ENCODE peak calls at places on chromosome 10, in eight cellular contexts. G is prostate gland, N is ovary, V is A549, Q is uterus, J is lower leg skin, S is right lobe of liver, L is IMR-90. C is an unnamed sample.

GRCh38 chr10:128149267-128149666 is 23.0 kb upstream of the MKI67 start:
- DNase-seq in G (no peak), N (no peak), V (no peak), Q (no peak), J (no peak), S (no peak), L (no peak), C (no peak)

GRCh38 chr10:63825111-63825510 is 303.9 kb downstream of the REEP3 start:
- DNase-seq in G (no peak), N (no peak), V (no peak), Q (no peak), J (no peak), S (no peak), L (no peak), C (no peak)

GRCh38 chr10:74813371-74813770 is 13.0 kb upstream of the KAT6B start:
- DNase-seq in G (no peak), N (no peak), V (no peak), Q (no peak), J (no peak), S (no peak), L (no peak), C (no peak)

GRCh38 chr10:73759512-73760115 is 15.4 kb downstream of the SEC24C start:
- DNase-seq in G (no peak), N (no peak), V (no peak), Q (no peak), J (no peak), S (no peak), L (no peak), C (no peak)

GRCh38 chr10:61974611-61975010 is 73.1 kb downstream of the ARID5B start:
- DNase-seq in G (no peak), N (peak), V (no peak), Q (peak), J (peak), S (no peak), L (peak), C (no peak)

GRCh38 chr10:8790390-8790789 is 735.9 kb downstream of the GATA3 start:
- DNase-seq in G (peak), N (no peak), V (no peak), Q (no peak), J (no peak), S (no peak), L (no peak), C (no peak)

GRCh38 chr10:124870854-124871425 is 69.3 kb downstream of the ABRAXAS2 start:
- DNase-seq in G (no peak), N (no peak), V (no peak), Q (no peak), J (no peak), S (no peak), L (no peak), C (no peak)

GRCh38 chr10:130042386-130042785 is 68.2 kb downstream of the C10orf143 start:
- DNase-seq in G (no peak), N (no peak), V (no peak), Q (no peak), J (no peak), S (no peak), L (no peak), C (no peak)

GRCh38 chr10:35516102-35516670 is 89.0 kb upstream of the GJD4 start:
- DNase-seq in G (no peak), N (no peak), V (no peak), Q (no peak), J (no peak), S (no peak), L (peak), C (no peak)

GRCh38 chr10:76311752-76312699 is 880.6 kb downstream of the LRMDA start:
- DNase-seq in G (no peak), N (no peak), V (peak), Q (no peak), J (peak), S (peak), L (no peak), C (peak)

GRCh38 chr10:10462116-10462515 is 555.6 kb upstream of the CELF2 start:
- DNase-seq in G (no peak), N (no peak), V (no peak), Q (no peak), J (no peak), S (no peak), L (no peak), C (no peak)

GRCh38 chr10:79264942-79265341 is 82.3 kb upstream of the PPIF start:
- DNase-seq in G (peak), N (no peak), V (no peak), Q (no peak), J (no peak), S (no peak), L (peak), C (no peak)

GRCh38 chr10:17206210-17206709 is 4.8 kb upstream of the TRDMT1 start:
- DNase-seq in G (no peak), N (no peak), V (peak), Q (no peak), J (no peak), S (no peak), L (peak), C (no peak)

GRCh38 chr10:133388973-133389818 is 4.8 kb upstream of the MTG1 start:
- DNase-seq in G (no peak), N (no peak), V (no peak), Q (no peak), J (no peak), S (peak), L (no peak), C (no peak)

GRCh38 chr10:131673396-131673795 is 227.4 kb upstream of the PPP2R2D start:
- DNase-seq in G (no peak), N (no peak), V (no peak), Q (no peak), J (no peak), S (no peak), L (no peak), C (no peak)

GRCh38 chr10:100670828-100671479 is 74.4 kb upstream of the PAX2 start:
- DNase-seq in G (no peak), N (no peak), V (peak), Q (no peak), J (no peak), S (peak), L (no peak), C (peak)

GRCh38 chr10:127127822-127128221 is 68.6 kb downstream of the INSYN2A start:
- DNase-seq in G (no peak), N (no peak), V (no peak), Q (no peak), J (no peak), S (no peak), L (no peak), C (no peak)

GRCh38 chr10:30617070-30617469 is 12.5 kb downstream of the LYZL2 start:
- DNase-seq in G (no peak), N (no peak), V (peak), Q (no peak), J (no peak), S (peak), L (no peak), C (no peak)

GRCh38 chr10:31158000-31158658 is 126.5 kb upstream of the ZNF438 start:
- DNase-seq in G (no peak), N (no peak), V (no peak), Q (no peak), J (no peak), S (no peak), L (peak), C (no peak)

GRCh38 chr10:55631071-55631654 is 729.9 kb downstream of the ZWINT start:
- DNase-seq in G (no peak), N (no peak), V (peak), Q (peak), J (no peak), S (peak), L (no peak), C (peak)

GRCh38 chr10:23918839-23919238 is 290.1 kb upstream of the KIAA1217 start:
- DNase-seq in G (no peak), N (no peak), V (no peak), Q (no peak), J (no peak), S (no peak), L (no peak), C (no peak)

GRCh38 chr10:74231375-74231774 is 80.4 kb downstream of the ADK start:
- DNase-seq in G (no peak), N (no peak), V (peak), Q (no peak), J (no peak), S (no peak), L (peak), C (no peak)

GRCh38 chr10:7819126-7819470 is 793 bp downstream of the TAF3 start:
- DNase-seq in G (peak), N (no peak), V (peak), Q (no peak), J (peak), S (peak), L (peak), C (no peak)

GRCh38 chr10:131736321-131736980 is 164.4 kb upstream of the PPP2R2D start:
- DNase-seq in G (no peak), N (no peak), V (no peak), Q (peak), J (no peak), S (no peak), L (no peak), C (no peak)

GRCh38 chr10:24882047-24882698 is 70.2 kb downstream of the PRTFDC1 start:
- DNase-seq in G (no peak), N (no peak), V (no peak), Q (no peak), J (peak), S (no peak), L (peak), C (no peak)

GRCh38 chr10:131323880-131324279 is 12.4 kb upstream of the TCERG1L start:
- DNase-seq in G (no peak), N (no peak), V (no peak), Q (no peak), J (no peak), S (no peak), L (no peak), C (no peak)

GRCh38 chr10:78528749-78529204 is 495.1 kb downstream of the RPS24 start:
- DNase-seq in G (peak), N (no peak), V (no peak), Q (peak), J (no peak), S (no peak), L (no peak), C (no peak)

GRCh38 chr10:121999301-121999700 is 10.3 kb downstream of the TACC2 start:
- DNase-seq in G (no peak), N (no peak), V (no peak), Q (no peak), J (no peak), S (no peak), L (no peak), C (no peak)

GRCh38 chr10:70508912-70509366 is 30.4 kb downstream of the PALD1 start:
- DNase-seq in G (no peak), N (no peak), V (no peak), Q (peak), J (no peak), S (no peak), L (peak), C (no peak)

GRCh38 chr10:60203993-60204618 is 185.6 kb downstream of the ANK3 start:
- DNase-seq in G (no peak), N (no peak), V (peak), Q (no peak), J (no peak), S (no peak), L (peak), C (no peak)

GRCh38 chr10:94405406-94405805 is 3.1 kb downstream of the TBC1D12 start:
- DNase-seq in G (no peak), N (no peak), V (no peak), Q (no peak), J (no peak), S (no peak), L (no peak), C (no peak)

GRCh38 chr10:94403034-94403822 is 887 bp downstream of the TBC1D12 start:
- DNase-seq in G (peak), N (peak), V (peak), Q (peak), J (peak), S (peak), L (peak), C (peak)

GRCh38 chr10:94407668-94408067 is 5.3 kb downstream of the TBC1D12 start:
- DNase-seq in G (no peak), N (no peak), V (peak), Q (no peak), J (no peak), S (no peak), L (no peak), C (no peak)

GRCh38 chr10:94402204-94403033 is at the start of gene TBC1D12:
- DNase-seq in G (peak), N (peak), V (peak), Q (peak), J (peak), S (peak), L (peak), C (peak)

GRCh38 chr10:94403823-94404228 is 1.5 kb downstream of the TBC1D12 start:
- DNase-seq in G (no peak), N (no peak), V (no peak), Q (no peak), J (no peak), S (no peak), L (no peak), C (peak)
- TF ChIP-seq POLR2A in G (no peak), N (no peak), V (no peak), Q (no peak), J (no peak), S (no peak), L (no peak), C (no peak)

GRCh38 chr10:112559328-112559727 is 112.3 kb downstream of the VTI1A start:
- DNase-seq in G (no peak), N (no peak), V (no peak), Q (no peak), J (no peak), S (no peak), L (no peak), C (no peak)

GRCh38 chr10:112562122-112562521 is 115.1 kb downstream of the VTI1A start:
- DNase-seq in G (no peak), N (no peak), V (no peak), Q (no peak), J (no peak), S (no peak), L (no peak), C (no peak)

GRCh38 chr10:112562803-112563663 is 116.0 kb downstream of the VTI1A start:
- DNase-seq in G (no peak), N (no peak), V (peak), Q (no peak), J (no peak), S (no peak), L (peak), C (no peak)

GRCh38 chr10:112565434-112566053 is 118.5 kb downstream of the VTI1A start:
- DNase-seq in G (peak), N (no peak), V (peak), Q (no peak), J (peak), S (no peak), L (peak), C (peak)

DNA sequence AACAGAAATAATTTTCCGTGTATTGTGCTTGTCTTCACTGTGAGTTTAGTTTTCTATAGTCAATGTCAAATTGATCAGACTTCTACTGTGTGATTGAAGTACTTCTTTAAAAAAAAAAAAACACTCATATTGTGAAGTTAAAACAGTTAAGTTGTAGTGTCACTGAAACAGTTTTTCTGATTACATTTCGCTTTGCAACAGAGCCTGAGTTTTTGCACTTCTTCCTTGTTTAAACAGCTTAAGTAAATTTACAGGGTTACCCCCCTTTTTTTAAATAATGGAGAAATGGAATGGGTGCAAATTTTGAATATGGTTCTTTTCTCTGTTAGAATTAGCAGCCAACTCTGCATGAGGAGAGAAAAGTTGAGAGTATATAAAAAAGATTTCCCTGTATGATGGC is 117.3 kb downstream of the VTI1A start:
- DNase-seq in G (no peak), N (no peak), V (no peak), Q (no peak), J (no peak), S (no peak), L (no peak), C (no peak)
- TF ChIP-seq POLR2A in G (no peak), N (no peak), V (no peak), Q (no peak), J (no peak), S (no peak), L (no peak), C (no peak)

DNA sequence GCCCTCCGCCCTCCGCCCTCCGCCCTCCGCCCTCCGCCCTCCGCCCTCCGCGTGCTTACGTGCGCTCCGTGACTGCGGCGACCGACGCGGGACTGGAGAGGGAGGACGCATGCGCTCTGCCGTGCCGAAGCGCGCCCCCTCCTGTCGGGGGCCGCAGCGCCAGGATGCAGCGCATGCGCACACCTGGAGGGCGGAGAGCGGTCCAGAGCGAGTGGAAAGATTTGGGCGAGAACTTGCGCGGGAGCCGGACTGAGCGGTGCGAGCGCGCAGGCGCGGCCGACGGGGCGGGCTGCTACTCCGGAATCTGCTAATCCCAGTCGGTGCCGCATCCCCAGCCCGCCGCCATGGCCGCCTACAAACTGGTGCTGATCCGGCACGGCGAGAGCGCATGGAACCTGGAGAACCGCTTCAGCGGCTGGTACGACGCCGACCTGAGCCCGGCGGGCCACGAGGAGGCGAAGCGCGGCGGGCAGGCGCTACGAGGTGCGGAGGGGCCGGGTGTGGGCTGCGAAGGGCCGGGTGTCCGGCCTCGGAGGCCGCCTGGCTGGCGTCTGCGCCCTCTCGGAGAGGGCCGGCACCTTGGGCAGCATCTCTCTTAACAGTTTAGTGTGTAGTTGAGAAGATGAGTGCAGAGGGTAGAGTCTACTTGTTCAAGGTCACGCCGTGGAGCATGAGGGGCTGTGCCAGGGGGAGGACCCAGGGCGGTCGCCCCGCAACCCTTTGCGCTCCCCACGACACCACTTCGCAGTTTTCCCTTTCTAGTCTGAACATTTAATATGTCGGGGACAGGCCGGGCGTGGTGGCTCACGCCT is at the start of gene PGAM1:
- DNase-seq in G (peak), N (peak), V (peak), Q (peak), J (peak), S (peak), L (peak), C (peak)
- TF ChIP-seq POLR2A in G (peak), N (peak), V (peak), Q (peak), J (no peak), S (peak), L (peak), C (peak)

DNA sequence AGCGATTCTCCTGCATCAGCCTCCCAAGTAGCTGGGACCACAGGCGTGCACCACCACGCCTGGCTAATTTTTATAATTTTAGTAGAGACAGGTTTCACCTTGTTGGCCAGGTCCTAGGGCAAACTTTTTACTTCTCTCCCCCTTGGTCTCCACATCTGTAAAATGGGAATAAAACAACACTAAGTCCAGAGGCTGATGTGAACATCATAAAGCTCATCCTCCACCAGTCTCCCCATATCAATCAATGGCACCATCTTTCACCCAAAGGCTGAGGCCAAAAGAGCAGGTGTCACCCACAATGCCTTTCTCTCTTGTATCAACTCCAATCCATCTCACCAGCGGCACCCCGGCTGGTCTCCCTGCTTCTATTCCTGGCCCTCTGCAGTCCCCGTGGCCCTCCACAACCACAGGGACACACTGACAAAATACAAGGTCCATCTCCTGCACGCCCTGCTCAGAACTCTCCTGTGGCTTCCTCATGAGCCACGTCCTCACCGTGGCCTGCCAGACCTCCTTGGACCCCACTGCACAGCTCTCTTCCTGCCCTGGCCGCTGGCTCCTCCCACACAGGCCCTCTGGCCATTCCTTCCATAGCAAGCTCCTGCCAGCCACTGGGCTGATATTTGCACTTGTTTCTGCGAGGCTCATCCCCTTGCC is 179.0 kb downstream of the FAM107B start:
- DNase-seq in G (no peak), N (no peak), V (no peak), Q (no peak), J (no peak), S (no peak), L (no peak), C (no peak)
- TF ChIP-seq POLR2A in G (no peak), N (no peak), V (no peak), Q (no peak), J (no peak), S (no peak), L (peak), C (no peak)

GRCh38 chr10:51291961-51292360 is 217.7 kb downstream of the PRKG1 start:
- DNase-seq in G (no peak), N (no peak), V (no peak), Q (no peak), J (no peak), S (no peak), L (no peak), C (no peak)
- TF ChIP-seq POLR2A in G (no peak), N (no peak), V (no peak), Q (no peak), J (no peak), S (no peak), L (no peak), C (no peak)

GRCh38 chr10:110007171-110007700 is 548 bp upstream of the ADD3 start:
- DNase-seq in G (no peak), N (no peak), V (peak), Q (no peak), J (no peak), S (peak), L (peak), C (peak)
- TF ChIP-seq POLR2A in G (no peak), N (peak), V (no peak), Q (peak), J (no peak), S (no peak), L (peak), C (peak)

C was measured in H54.